ENCODE peak calls at places on chromosomes 5 and 9, in five cellular contexts. One of them, this sample, is unnamed. For H3K4me1, the result is how much of the 10 kb centered on the place peaks cover.

GRCh38 chr5:134053840-134054338 is 49.1 kb upstream of the VDAC1 start:
- DNase-seq in cardiac muscle cell: peak
- DNase-seq in tibial artery: no peak
- DNase-seq in fibroblast of lung: no peak
- DNase-seq in left lung: no peak
- DNase-seq in this sample: no peak

GRCh38 chr9:20606637-20607036 is 15.7 kb downstream of the MLLT3 start:
- DNase-seq in cardiac muscle cell: peak
- DNase-seq in tibial artery: no peak
- DNase-seq in fibroblast of lung: no peak
- DNase-seq in left lung: no peak
- DNase-seq in this sample: no peak

GRCh38 chr5:7878381-7878873 is 9.5 kb downstream of the MTRR start:
- DNase-seq in cardiac muscle cell: peak
- DNase-seq in tibial artery: no peak
- DNase-seq in fibroblast of lung: peak
- DNase-seq in left lung: no peak
- DNase-seq in this sample: no peak

GRCh38 chr5:118249386-118249785 is 739.0 kb downstream of the DTWD2 start:
- DNase-seq in cardiac muscle cell: no peak
- DNase-seq in tibial artery: no peak
- DNase-seq in fibroblast of lung: no peak
- DNase-seq in left lung: no peak
- DNase-seq in this sample: no peak

GRCh38 chr5:122323132-122323548 is 11.1 kb downstream of the SNCAIP start:
- DNase-seq in cardiac muscle cell: peak
- DNase-seq in tibial artery: no peak
- DNase-seq in fibroblast of lung: peak
- DNase-seq in left lung: no peak
- DNase-seq in this sample: no peak

GRCh38 chr5:169268019-169268418 is 32.9 kb downstream of the SLIT3 start:
- DNase-seq in cardiac muscle cell: no peak
- DNase-seq in tibial artery: no peak
- DNase-seq in fibroblast of lung: no peak
- DNase-seq in left lung: no peak
- DNase-seq in this sample: no peak

GRCh38 chr5:98292496-98292895 is 481.0 kb upstream of the RGMB start:
- DNase-seq in cardiac muscle cell: no peak
- DNase-seq in tibial artery: no peak
- DNase-seq in fibroblast of lung: no peak
- DNase-seq in left lung: no peak
- DNase-seq in this sample: no peak

GRCh38 chr5:115432691-115433090 is 111.9 kb downstream of the FEM1C start:
- DNase-seq in cardiac muscle cell: no peak
- DNase-seq in tibial artery: no peak
- DNase-seq in fibroblast of lung: peak
- DNase-seq in left lung: no peak
- DNase-seq in this sample: no peak

GRCh38 chr5:157290156-157290980 is 24.4 kb downstream of the CYFIP2 start:
- DNase-seq in cardiac muscle cell: peak
- DNase-seq in tibial artery: no peak
- DNase-seq in fibroblast of lung: no peak
- DNase-seq in left lung: no peak
- DNase-seq in this sample: no peak

GRCh38 chr9:10048994-10049393 is 563.8 kb downstream of the PTPRD start:
- DNase-seq in cardiac muscle cell: no peak
- DNase-seq in tibial artery: no peak
- DNase-seq in fibroblast of lung: no peak
- DNase-seq in left lung: no peak
- DNase-seq in this sample: no peak
- TF ChIP-seq CTCF in cardiac muscle cell: no peak
- TF ChIP-seq CTCF in tibial artery: no peak
- TF ChIP-seq CTCF in fibroblast of lung: no peak
- TF ChIP-seq CTCF in left lung: no peak
- TF ChIP-seq CTCF in this sample: no peak

GRCh38 chr9:214488-215448 is at the start of gene DOCK8:
- DNase-seq in cardiac muscle cell: peak
- DNase-seq in tibial artery: peak
- DNase-seq in fibroblast of lung: no peak
- DNase-seq in left lung: peak
- DNase-seq in this sample: peak

GRCh38 chr9:212265-212664 is 2.4 kb upstream of the DOCK8 start:
- DNase-seq in cardiac muscle cell: no peak
- DNase-seq in tibial artery: no peak
- DNase-seq in fibroblast of lung: no peak
- DNase-seq in left lung: no peak
- DNase-seq in this sample: no peak

GRCh38 chr9:211036-211435 is 3.6 kb upstream of the DOCK8 start:
- DNase-seq in cardiac muscle cell: no peak
- DNase-seq in tibial artery: no peak
- DNase-seq in fibroblast of lung: no peak
- DNase-seq in left lung: no peak
- DNase-seq in this sample: no peak

GRCh38 chr9:211557-211956 is 3.1 kb upstream of the DOCK8 start:
- DNase-seq in cardiac muscle cell: peak
- DNase-seq in tibial artery: peak
- DNase-seq in fibroblast of lung: no peak
- DNase-seq in left lung: no peak
- DNase-seq in this sample: no peak

DNA sequence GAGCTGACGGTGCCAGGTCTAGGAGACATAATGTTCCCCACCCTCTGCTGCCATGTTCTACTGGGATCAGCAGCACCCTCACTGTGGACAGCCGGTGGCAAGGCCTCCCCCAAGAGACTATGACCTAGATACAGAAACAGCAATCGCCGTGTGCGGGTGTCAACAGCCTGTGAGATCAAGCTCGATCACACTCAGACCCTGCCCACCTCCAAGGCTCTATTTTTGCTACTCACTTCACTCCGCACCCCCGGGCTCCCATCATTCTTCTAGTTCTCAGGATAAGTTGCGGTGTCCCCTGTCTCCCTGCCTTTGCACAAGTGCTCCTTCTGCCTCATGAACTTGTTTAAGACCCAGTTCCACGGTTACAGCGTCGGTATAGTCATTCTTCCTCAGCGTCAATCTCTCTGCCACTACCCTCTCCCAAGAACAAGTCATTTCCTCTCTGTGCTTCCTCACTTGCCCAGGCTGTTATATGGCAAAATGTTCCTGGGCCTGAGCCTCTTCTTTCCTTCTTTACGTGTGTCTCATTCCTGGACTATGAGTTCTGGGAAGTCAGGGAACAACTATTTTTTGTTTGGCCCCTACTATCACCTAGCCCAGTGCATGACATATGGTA is 5.4 kb upstream of the DOCK8 start:
- DNase-seq in cardiac muscle cell: no peak
- DNase-seq in tibial artery: no peak
- DNase-seq in fibroblast of lung: no peak
- DNase-seq in left lung: no peak
- DNase-seq in this sample: no peak
- H3K4me1 ChIP-seq in cardiac muscle cell: under half
- H3K4me1 ChIP-seq in tibial artery: under half
- H3K4me1 ChIP-seq in fibroblast of lung: under half
- H3K4me1 ChIP-seq in left lung: half or more
- H3K4me1 ChIP-seq in this sample: under half

DNA sequence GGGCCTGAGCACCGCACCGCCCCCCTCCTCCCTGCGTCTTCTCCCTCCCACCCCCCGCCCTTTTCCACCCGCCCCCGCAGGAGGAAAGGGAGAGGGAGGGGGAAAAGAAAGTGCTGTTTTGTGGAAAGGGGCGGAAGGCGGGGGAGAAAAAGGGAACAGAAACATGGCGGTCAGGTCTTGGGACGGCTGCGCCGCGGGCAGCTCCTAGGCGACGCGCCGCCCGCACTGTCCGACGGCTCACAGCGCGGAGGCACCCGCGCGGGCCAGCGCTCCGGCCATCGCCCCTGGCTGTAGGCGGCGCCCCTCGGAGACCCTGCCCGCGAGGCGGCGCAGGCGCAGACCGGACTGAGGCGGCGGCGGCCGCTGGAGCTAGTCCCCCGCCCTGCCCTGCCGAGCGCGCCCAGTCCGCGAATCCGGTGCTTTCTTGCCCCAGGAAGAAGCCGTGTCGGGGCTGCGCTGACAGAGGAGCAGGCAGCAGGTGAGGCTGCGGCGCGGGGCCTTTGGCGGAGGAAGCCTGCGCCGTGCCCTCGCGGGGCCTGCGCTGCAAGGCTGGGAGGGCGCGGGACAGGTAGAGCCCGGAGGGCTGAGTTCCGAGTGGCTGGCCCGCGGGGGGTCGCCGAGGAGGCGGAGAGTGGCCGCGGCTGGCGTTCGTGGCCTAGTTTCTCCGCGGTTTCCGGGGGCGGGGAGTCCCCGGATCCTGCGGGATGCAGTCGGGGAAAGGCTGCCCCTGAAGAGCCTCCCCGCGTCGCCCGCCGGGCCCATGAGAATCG is at the start of gene DENND4C:
- DNase-seq in cardiac muscle cell: peak
- DNase-seq in tibial artery: peak
- DNase-seq in fibroblast of lung: peak
- DNase-seq in left lung: peak
- DNase-seq in this sample: peak
- H3K4me3 ChIP-seq in cardiac muscle cell: peak
- H3K4me3 ChIP-seq in tibial artery: peak
- H3K4me3 ChIP-seq in fibroblast of lung: peak
- H3K4me3 ChIP-seq in left lung: peak
- H3K4me3 ChIP-seq in this sample: peak

GRCh38 chr5:149130121-149130931 is 11.0 kb upstream of the ABLIM3 start:
- DNase-seq in cardiac muscle cell: no peak
- DNase-seq in tibial artery: no peak
- DNase-seq in fibroblast of lung: peak
- DNase-seq in left lung: no peak
- DNase-seq in this sample: no peak
- TF ChIP-seq CTCF in cardiac muscle cell: peak
- TF ChIP-seq CTCF in tibial artery: no peak
- TF ChIP-seq CTCF in fibroblast of lung: peak
- TF ChIP-seq CTCF in left lung: no peak
- TF ChIP-seq CTCF in this sample: no peak

DNA sequence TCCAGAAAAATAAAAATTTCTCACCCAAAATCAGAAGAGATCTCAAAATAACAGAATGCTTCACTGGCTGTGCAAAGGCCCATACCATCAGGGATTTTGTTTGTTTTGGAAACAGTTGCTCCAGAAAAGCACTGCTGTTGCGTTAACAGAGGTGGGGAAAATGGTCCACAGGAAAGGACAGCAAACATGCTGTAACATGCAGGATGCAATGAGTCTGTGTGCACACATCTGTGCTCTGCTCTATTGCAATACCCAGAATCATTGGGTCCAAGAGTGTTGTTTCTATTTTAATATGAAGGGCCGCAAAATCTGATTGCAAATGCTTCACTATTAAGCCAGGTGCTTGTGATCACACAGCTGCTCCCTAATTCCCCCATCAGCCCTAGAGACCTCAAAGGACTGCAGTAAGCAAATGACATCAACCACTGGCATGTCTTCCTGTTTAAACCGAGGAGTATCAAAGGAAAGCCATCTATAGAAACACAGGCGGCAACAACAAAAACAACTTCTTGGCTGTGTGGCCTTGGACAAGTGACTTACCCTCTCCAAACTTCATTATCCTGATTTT is 141.0 kb downstream of the DCP2 start:
- DNase-seq in cardiac muscle cell: no peak
- DNase-seq in tibial artery: no peak
- DNase-seq in fibroblast of lung: no peak
- DNase-seq in left lung: no peak
- DNase-seq in this sample: no peak
- H3K4me1 ChIP-seq in cardiac muscle cell: under half
- H3K4me1 ChIP-seq in tibial artery: under half
- H3K4me1 ChIP-seq in fibroblast of lung: under half
- H3K4me1 ChIP-seq in left lung: under half
- H3K4me1 ChIP-seq in this sample: under half

This sample was measured in Caco-2.